ENCODE peak calls at places on chromosomes 3 and 15, in four cellular contexts. V, Z, B and Y are unnamed samples.

GRCh38 chr3:151818361-151818760 is 4.4 kb downstream of the AADAC start:
- DNase-seq in V (no peak), Z (no peak), B (no peak), Y (no peak)

GRCh38 chr3:54578417-54578816 is 349.4 kb downstream of the LRTM1 start:
- DNase-seq in V (no peak), Z (no peak), B (no peak), Y (no peak)

GRCh38 chr15:77035584-77035983 is 35.3 kb downstream of the TSPAN3 start:
- DNase-seq in V (no peak), Z (no peak), B (no peak), Y (no peak)

GRCh38 chr15:92617197-92618037 is 38.2 kb downstream of the FAM174B start:
- DNase-seq in V (peak; percentile 92), Z (peak; percentile 90), B (peak; percentile 57), Y (no peak)

GRCh38 chr15:74830868-74831267 is 4.4 kb downstream of the CPLX3 start:
- DNase-seq in V (no peak), Z (no peak), B (no peak), Y (no peak)

GRCh38 chr3:188241883-188242282 is 87.9 kb downstream of the LPP start:
- DNase-seq in V (no peak), Z (no peak), B (no peak), Y (no peak)

GRCh38 chr15:71080705-71081104 is 34.6 kb upstream of the THSD4 start:
- DNase-seq in V (no peak), Z (no peak), B (peak; percentile 96), Y (no peak)

GRCh38 chr15:100330629-100331215 is 11.1 kb downstream of the ADAMTS17 start:
- DNase-seq in V (no peak), Z (no peak), B (no peak), Y (no peak)

GRCh38 chr15:70100495-70101331 is 3.0 kb upstream of the TLE3 start:
- DNase-seq in V (peak; percentile 80), Z (peak; percentile 70), B (peak; percentile 39), Y (no peak)

GRCh38 chr3:113428581-113428980 is 12.7 kb downstream of the CFAP44 start:
- DNase-seq in V (no peak), Z (no peak), B (peak; percentile 8), Y (peak; percentile 23)

GRCh38 chr3:8767667-8768363 is 1.6 kb downstream of the OXTR start:
- DNase-seq in V (no peak), Z (no peak), B (no peak), Y (no peak)

GRCh38 chr15:90294601-90295269 is 29.3 kb downstream of the NGRN start:
- DNase-seq in V (no peak), Z (peak; percentile 52), B (no peak), Y (no peak)

GRCh38 chr15:94844533-94845390 is 613.4 kb downstream of the MCTP2 start:
- DNase-seq in V (peak; percentile 79), Z (peak; percentile 92), B (no peak), Y (no peak)

GRCh38 chr3:186589856-186590579 is 19.5 kb downstream of the DNAJB11 start:
- DNase-seq in V (no peak), Z (no peak), B (peak; percentile 20), Y (no peak)

GRCh38 chr3:140736863-140737460 is 59.1 kb downstream of the TRIM42 start:
- DNase-seq in V (peak; percentile 83), Z (peak; percentile 44), B (no peak), Y (peak; percentile 10)

GRCh38 chr3:102006812-102007485 is 157.6 kb downstream of the NFKBIZ start:
- DNase-seq in V (no peak), Z (no peak), B (peak; percentile 96), Y (peak; percentile 19)

GRCh38 chr3:175224051-175224450 is 364.9 kb downstream of the NAALADL2 start:
- DNase-seq in V (no peak), Z (no peak), B (no peak), Y (no peak)

GRCh38 chr15:95247068-95247984 is 1016.0 kb downstream of the MCTP2 start:
- DNase-seq in V (no peak), Z (peak; percentile 61), B (peak; percentile 98), Y (peak; percentile 25)

GRCh38 chr3:126287536-126288181 is 69.5 kb downstream of the KLF15 start:
- DNase-seq in V (peak; percentile 85), Z (no peak), B (peak; percentile 28), Y (no peak)

GRCh38 chr3:100590114-100590839 is 19.1 kb upstream of the ADGRG7 start:
- DNase-seq in V (no peak), Z (peak; percentile 73), B (peak; percentile 76), Y (peak; percentile 26)

GRCh38 chr3:59302442-59302841 is 252.6 kb upstream of the CFAP20DC start:
- DNase-seq in V (no peak), Z (no peak), B (no peak), Y (no peak)

GRCh38 chr3:56422316-56422715 is 46.0 kb downstream of the ERC2 start:
- DNase-seq in V (no peak), Z (no peak), B (no peak), Y (no peak)

GRCh38 chr15:72086010-72086697 is 31.8 kb downstream of the MYO9A start:
- DNase-seq in V (no peak), Z (no peak), B (no peak), Y (no peak)

GRCh38 chr3:129599073-129599472 is 7.4 kb downstream of the PLXND1 start:
- DNase-seq in V (no peak), Z (no peak), B (no peak), Y (no peak)

GRCh38 chr3:128707935-128708494 is 18.0 kb upstream of the RAB7A start:
- DNase-seq in V (no peak), Z (no peak), B (no peak), Y (no peak)

GRCh38 chr15:78915341-78916087 is 29.3 kb downstream of the CTSH start:
- DNase-seq in V (no peak), Z (no peak), B (no peak), Y (no peak)

GRCh38 chr3:50123394-50124361 is 31.4 kb upstream of the SEMA3F start:
- DNase-seq in V (peak; percentile 32), Z (no peak), B (no peak), Y (no peak)

GRCh38 chr15:43225201-43225949 is 4.6 kb upstream of the EPB42 start:
- DNase-seq in V (no peak), Z (peak; percentile 78), B (peak; percentile 63), Y (peak; percentile 66)

GRCh38 chr3:103167850-103168249 is 733.0 kb downstream of the ZPLD1 start:
- DNase-seq in V (no peak), Z (no peak), B (no peak), Y (no peak)

GRCh38 chr15:79283252-79284048 is 928 bp downstream of the ANKRD34C start:
- DNase-seq in V (peak; percentile 57), Z (peak; percentile 32), B (peak; percentile 21), Y (no peak)

GRCh38 chr3:191282262-191283215 is 46.7 kb upstream of the CCDC50 start:
- DNase-seq in V (no peak), Z (no peak), B (no peak), Y (no peak)

GRCh38 chr15:32905481-32905880 is 187.7 kb downstream of the GREM1 start:
- DNase-seq in V (no peak), Z (no peak), B (peak; percentile 31), Y (peak; percentile 10)

GRCh38 chr15:63478243-63478642 is 26.1 kb upstream of the USP3 start:
- DNase-seq in V (no peak), Z (no peak), B (no peak), Y (no peak)

GRCh38 chr3:102481050-102481449 is 46.2 kb downstream of the ZPLD1 start:
- DNase-seq in V (no peak), Z (no peak), B (no peak), Y (no peak)

GRCh38 chr3:18111702-18112311 is 313.3 kb downstream of the SATB1 start:
- DNase-seq in V (no peak), Z (no peak), B (peak; percentile 29), Y (peak; percentile 25)

GRCh38 chr15:83283813-83284562 is 476 bp downstream of the BNC1 start:
- DNase-seq in V (no peak), Z (no peak), B (no peak), Y (no peak)

GRCh38 chr3:16171825-16172224 is 2.7 kb upstream of the GALNT15 start:
- DNase-seq in V (no peak), Z (no peak), B (no peak), Y (no peak)

GRCh38 chr3:16174976-16175901 is 759 bp downstream of the GALNT15 start:
- DNase-seq in V (no peak), Z (no peak), B (no peak), Y (no peak)

GRCh38 chr3:16176391-16177030 is 2.0 kb downstream of the GALNT15 start:
- DNase-seq in V (no peak), Z (no peak), B (peak; percentile 33), Y (no peak)

GRCh38 chr3:16173696-16174355 is 654 bp upstream of the GALNT15 start:
- DNase-seq in V (no peak), Z (no peak), B (peak; percentile 61), Y (no peak)

DNA sequence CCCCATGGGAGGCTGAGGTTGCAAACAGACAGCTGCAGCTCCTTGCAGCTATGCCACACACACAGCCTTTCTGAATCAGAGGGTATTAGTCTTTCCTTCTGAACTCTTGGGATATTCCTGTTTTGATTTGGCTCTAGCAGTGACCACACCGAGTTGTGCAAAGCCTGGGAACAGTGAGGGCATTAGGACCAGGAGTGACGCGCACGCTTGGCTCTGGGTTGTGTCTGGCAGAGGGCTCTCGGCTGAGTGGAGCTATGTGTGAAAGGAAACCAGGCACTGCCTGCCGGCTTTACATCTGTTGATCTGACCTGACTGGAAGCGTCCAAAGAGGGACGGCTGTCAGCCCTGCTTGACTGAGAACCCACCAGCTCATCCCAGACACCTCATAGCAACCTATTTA is at the start of gene GALNT15:
- DNase-seq in V (peak; percentile 87), Z (no peak), B (peak; percentile 98), Y (peak; percentile 34)
- TF ChIP-seq POLR2A in V (no peak), Z (no peak), B (peak; percentile 82), Y (no peak)

GRCh38 chr15:47795864-47796263 is 78.6 kb downstream of the SEMA6D start:
- DNase-seq in V (no peak), Z (no peak), B (no peak), Y (no peak)
- TF ChIP-seq POLR2A in V (no peak), Z (no peak), B (no peak), Y (no peak)

GRCh38 chr3:118766306-118766669 is 268.4 kb downstream of the IGSF11 start:
- DNase-seq in V (no peak), Z (no peak), B (no peak), Y (no peak)

GRCh38 chr3:118760611-118761606 is 273.7 kb downstream of the IGSF11 start:
- DNase-seq in V (no peak), Z (no peak), B (peak; percentile 1), Y (no peak)

GRCh38 chr3:118765636-118766305 is 268.9 kb downstream of the IGSF11 start:
- DNase-seq in V (no peak), Z (no peak), B (no peak), Y (no peak)
- TF ChIP-seq POLR2A in V (no peak), Z (no peak), B (no peak), Y (no peak)

DNA sequence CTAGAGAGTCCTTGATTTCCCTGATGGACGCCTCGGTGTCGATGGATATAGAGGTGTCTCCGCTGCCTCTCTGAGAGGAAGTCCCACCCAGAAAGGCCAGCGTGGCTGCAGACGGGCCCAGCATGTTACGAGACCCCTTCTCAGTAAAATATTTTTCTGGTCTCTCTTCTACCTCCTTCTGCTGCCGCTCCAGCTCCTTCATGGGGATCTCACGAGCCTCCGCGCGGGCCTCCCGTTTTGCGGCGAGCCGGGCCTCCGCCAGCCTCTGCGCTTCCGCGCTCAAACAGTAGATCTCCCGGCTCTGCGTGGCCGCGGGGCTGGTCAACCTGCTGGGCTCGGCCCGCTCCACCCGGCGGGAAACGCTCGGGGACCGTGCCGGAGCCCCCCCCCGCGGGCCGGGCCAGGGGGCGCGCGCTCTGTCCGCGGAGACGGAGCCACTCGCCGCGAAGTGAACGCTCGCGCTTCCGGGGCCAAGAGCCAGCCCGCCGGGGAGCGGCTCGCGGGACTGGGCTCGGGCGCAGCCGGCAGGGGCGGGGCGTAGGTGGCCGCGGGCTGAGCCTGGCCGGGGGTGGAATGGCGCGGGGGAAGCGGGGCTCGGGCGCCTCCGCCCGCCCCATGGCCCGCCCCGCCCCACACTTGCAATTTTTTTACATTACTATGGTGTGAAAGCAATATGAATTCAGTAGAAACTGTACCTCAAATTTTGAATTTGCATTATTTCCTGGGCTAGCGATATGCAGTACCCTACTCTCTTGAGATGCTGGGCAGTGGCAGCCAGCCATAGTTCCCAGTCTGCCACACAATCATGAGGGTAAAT is 10.2 kb upstream of the KCNMB3 start:
- DNase-seq in V (peak; percentile 86), Z (peak; percentile 90), B (peak; percentile 48), Y (peak; percentile 95)
- TF ChIP-seq POLR2A in V (peak; percentile 16), Z (peak; percentile 69), B (no peak), Y (peak; percentile 59)